ENCODE peak calls at places on chromosomes 11 and 22, in four cellular contexts. Y is HCT116, N is IMR-90, X is psoas muscle. M is an unnamed sample.

GRCh38 chr11:17588166-17588565 is 41.1 kb downstream of the OTOG start:
- DNase-seq in N (no peak), X (no peak), Y (no peak), M (no peak)

GRCh38 chr22:31496735-31497146 is 405 bp downstream of the SFI1 start:
- DNase-seq in X (peak; percentile 33), Y (no peak), N (no peak), M (no peak)

GRCh38 chr11:35146074-35146521 is 7.1 kb downstream of the CD44 start:
- DNase-seq in N (no peak), Y (no peak), X (no peak), M (no peak)

GRCh38 chr11:94171693-94172440 is 43.2 kb downstream of the PANX1 start:
- DNase-seq in N (peak; percentile 50), Y (peak; percentile 16), X (no peak), M (peak; percentile 8)

GRCh38 chr22:42399315-42400271 is 32.6 kb downstream of the NFAM1 start:
- DNase-seq in X (no peak), N (no peak), Y (no peak), M (no peak)

GRCh38 chr11:313787-314547 is at the start of gene IFITM1:
- DNase-seq in X (no peak), N (peak; percentile 84), Y (no peak), M (no peak)

GRCh38 chr11:65391007-65391406 is 4.6 kb downstream of the FRMD8 start:
- DNase-seq in Y (no peak), N (peak; percentile 37), X (no peak), M (no peak)

GRCh38 chr11:88535916-88536547 is 198.5 kb upstream of the CTSC start:
- DNase-seq in N (peak; percentile 92), Y (peak; percentile 77), X (no peak), M (peak; percentile 84)

GRCh38 chr22:27226666-27227065 is 569.3 kb downstream of the MIAT start:
- DNase-seq in X (no peak), N (peak; percentile 31), Y (no peak), M (no peak)

GRCh38 chr11:69662806-69663205 is 12.3 kb downstream of the LTO1 start:
- DNase-seq in X (no peak), N (no peak), Y (no peak), M (no peak)

GRCh38 chr11:44456544-44457270 is 108.8 kb upstream of the CD82 start:
- DNase-seq in Y (peak; percentile 37), N (no peak), X (no peak), M (no peak)

GRCh38 chr22:47995718-47996117 is 1233.3 kb downstream of the TBC1D22A start:
- DNase-seq in N (no peak), X (no peak), Y (no peak), M (no peak)

GRCh38 chr11:69520186-69520585 is 38.7 kb downstream of the LINC01488 start:
- DNase-seq in N (peak; percentile 21), Y (no peak), X (no peak), M (no peak)

GRCh38 chr11:82906236-82906635 is 4.7 kb downstream of the DDIAS start:
- DNase-seq in N (peak; percentile 43), X (no peak), Y (peak; percentile 15), M (no peak)

GRCh38 chr11:86704710-86705109 is 32.3 kb upstream of the ME3 start:
- DNase-seq in X (no peak), N (no peak), Y (no peak), M (no peak)

GRCh38 chr22:43226368-43226979 is 39.5 kb upstream of the TTLL12 start:
- DNase-seq in X (no peak), Y (no peak), N (peak; percentile 22), M (no peak)

GRCh38 chr11:66970808-66971442 is 4.2 kb upstream of the C11orf86 start:
- DNase-seq in X (peak; percentile 47), N (peak; percentile 100), Y (peak; percentile 89), M (peak; percentile 91)

GRCh38 chr11:30992513-30992849 is 377.1 kb downstream of the DCDC1 start:
- DNase-seq in N (no peak), Y (no peak), X (no peak), M (no peak)

GRCh38 chr11:67213251-67213650 is 53.0 kb upstream of the GRK2 start:
- DNase-seq in X (no peak), Y (no peak), N (no peak), M (no peak)

GRCh38 chr11:121207485-121208115 is 85.0 kb upstream of the SC5D start:
- DNase-seq in N (no peak), X (no peak), Y (no peak), M (no peak)

GRCh38 chr11:99548264-99548663 is 527.5 kb downstream of the CNTN5 start:
- DNase-seq in N (peak; percentile 17), X (no peak), Y (no peak), M (no peak)

GRCh38 chr11:91921974-91922373 is 302.6 kb upstream of the FAT3 start:
- DNase-seq in Y (no peak), X (no peak), N (no peak), M (no peak)

GRCh38 chr11:61695917-61696316 is 15.7 kb downstream of the DAGLA start:
- DNase-seq in Y (no peak), N (peak; percentile 81), X (peak; percentile 86), M (no peak)

GRCh38 chr22:46150615-46151423 is 493 bp downstream of the PPARA start:
- DNase-seq in X (peak; percentile 55), Y (no peak), N (no peak), M (no peak)

GRCh38 chr11:68033708-68034045 is 3.2 kb downstream of the NDUFS8 start:
- DNase-seq in Y (no peak), N (no peak), X (peak; percentile 58), M (no peak)

GRCh38 chr11:5679811-5680210 is 5.1 kb downstream of the TRIM5 start:
- DNase-seq in X (no peak), N (no peak), Y (no peak), M (no peak)

GRCh38 chr11:11752688-11753087 is 89.1 kb upstream of the USP47 start:
- DNase-seq in Y (no peak), X (no peak), N (no peak), M (no peak)

DNA sequence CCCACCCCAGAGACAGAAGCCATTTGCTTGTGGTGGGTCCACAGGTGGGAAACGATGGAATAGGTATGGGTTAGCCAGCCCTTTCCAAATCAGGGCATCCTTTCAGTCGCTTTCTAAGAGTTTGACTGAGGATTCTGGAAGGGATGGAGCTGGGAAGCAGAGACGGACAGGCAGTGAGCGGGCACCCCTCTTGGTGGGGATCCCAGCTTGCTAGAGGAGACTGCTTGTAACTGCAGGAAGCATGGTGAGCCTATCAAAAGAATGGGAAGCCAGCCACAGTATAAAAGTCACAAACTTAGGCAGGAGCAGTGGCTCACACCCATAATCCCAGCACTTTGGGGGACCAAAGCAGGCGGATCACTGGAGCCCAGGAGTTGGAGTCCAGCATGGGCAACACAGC is 6.1 kb upstream of the PDGFB start:
- DNase-seq in X (no peak), Y (no peak), N (no peak), M (no peak)
- H3K4me1 ChIP-seq in X (peaks cover 52% of the 10 kb centered on the region), Y (peaks cover 35% of the 10 kb centered on the region), N (peaks cover 40% of the 10 kb centered on the region), M (peaks cover 61% of the 10 kb centered on the region)

GRCh38 chr11:123458501-123458900 is 28.4 kb downstream of the GRAMD1B start:
- DNase-seq in Y (no peak), N (no peak), X (no peak), M (no peak)

GRCh38 chr11:123457187-123457770 is 27.2 kb downstream of the GRAMD1B start:
- DNase-seq in Y (no peak), N (no peak), X (no peak), M (no peak)

GRCh38 chr11:123454796-123455195 is 24.7 kb downstream of the GRAMD1B start:
- DNase-seq in X (no peak), N (no peak), Y (no peak), M (no peak)

GRCh38 chr11:123461164-123461563 is 31.1 kb downstream of the GRAMD1B start:
- DNase-seq in N (no peak), Y (no peak), X (peak; percentile 74), M (no peak)

DNA sequence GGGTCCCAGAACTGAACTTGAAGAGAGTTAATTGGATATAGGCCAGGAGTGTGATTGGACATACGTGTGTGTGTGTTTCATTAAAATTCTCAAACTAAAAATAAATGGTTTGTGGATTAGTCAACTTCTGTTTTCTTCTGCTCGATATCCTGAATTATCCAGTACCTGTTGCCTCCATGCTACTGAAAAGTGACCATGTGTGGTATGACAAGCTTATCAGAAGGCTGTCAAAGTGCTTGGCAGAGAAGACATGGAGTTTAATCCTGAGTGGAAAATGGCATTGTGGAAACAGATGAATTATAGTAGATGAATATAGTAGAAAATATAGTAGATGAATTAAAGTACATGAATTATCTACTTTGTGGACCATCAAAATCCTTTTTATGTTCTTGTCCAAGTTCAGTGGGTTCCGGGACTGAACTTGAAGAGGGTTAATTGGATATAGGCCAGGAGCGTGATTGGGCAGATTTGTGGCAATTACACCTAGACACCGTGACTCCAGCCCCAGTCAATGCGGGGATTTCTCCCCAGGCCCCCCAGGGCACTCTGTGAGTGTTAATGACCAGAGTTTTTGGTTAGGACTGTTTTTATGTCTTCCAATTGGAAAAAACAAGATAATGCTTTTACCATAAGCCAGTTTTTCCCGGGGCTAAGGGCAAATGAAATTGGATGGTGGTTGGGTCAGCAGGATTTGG is 30.1 kb downstream of the GRAMD1B start:
- DNase-seq in X (no peak), N (no peak), Y (no peak), M (no peak)
- H3K27ac ChIP-seq in X (no peak overlapping the region), N (no peak overlapping the region), Y (no peak overlapping the region), M (no peak overlapping the region)

GRCh38 chr11:123562829-123563228 is 91.6 kb downstream of the SCN3B start:
- DNase-seq in X (no peak), Y (no peak), N (no peak), M (no peak)
- H3K4me3 ChIP-seq in X (no peak overlapping the region), Y (no peak overlapping the region), N (no peak overlapping the region), M (no peak overlapping the region)

DNA sequence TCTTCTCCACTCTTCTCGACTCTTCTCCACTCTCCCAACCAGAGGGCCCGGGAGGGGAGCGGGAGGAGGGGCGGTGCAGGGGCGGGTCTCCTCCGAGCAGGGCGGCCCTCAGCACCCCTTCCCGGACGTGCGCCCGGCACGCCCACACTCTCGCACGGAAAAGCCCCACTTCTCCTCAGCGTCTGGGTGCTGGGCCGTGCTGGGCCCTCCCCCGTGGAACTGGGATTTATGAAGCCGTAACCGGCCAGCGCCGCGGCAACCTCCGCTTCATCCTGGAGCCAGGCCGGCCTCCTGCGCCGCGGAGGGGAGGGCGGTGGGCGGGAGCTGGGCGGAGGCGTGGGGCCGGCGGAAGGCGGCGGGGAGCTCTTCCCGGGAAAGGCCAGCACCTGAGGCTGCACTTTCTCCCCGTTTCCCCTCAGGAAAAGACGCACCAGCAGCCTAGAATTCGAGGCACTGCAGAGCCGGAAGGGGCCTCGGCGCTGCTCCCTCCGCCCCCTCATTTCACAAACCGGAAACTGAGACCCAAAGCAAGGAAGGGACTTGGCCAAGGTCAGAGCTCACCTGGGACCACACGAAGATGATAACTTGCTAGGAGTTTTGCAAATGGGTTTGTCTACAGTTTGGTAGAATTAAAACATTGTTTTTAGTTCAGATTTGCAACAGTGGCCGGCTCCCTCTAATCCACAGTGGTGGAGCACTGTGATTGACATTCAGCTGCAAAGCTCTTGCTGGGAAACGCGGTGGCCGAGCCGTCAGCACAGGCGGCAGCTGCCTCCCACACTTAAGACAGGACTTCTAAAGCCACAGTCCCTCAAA is 31.6 kb upstream of the JAM3 start:
- DNase-seq in Y (no peak), N (peak; percentile 59), X (peak; percentile 79), M (no peak)
- H3K4me1 ChIP-seq in Y (peaks cover 4% of the 10 kb centered on the region), N (peaks cover 19% of the 10 kb centered on the region), X (peaks cover 42% of the 10 kb centered on the region), M (peaks cover 18% of the 10 kb centered on the region)

M was measured in Panc1.